ENCODE peak calls at places on chromosome 1, in seven cellular contexts. One of them, this sample, is unnamed.

GRCh38 chr1:244414543-244414942 is 37.2 kb downstream of the ADSS2 start:
- DNase-seq in SK-N-SH: no peak
- DNase-seq in H9: no peak
- DNase-seq in K562: no peak
- DNase-seq in fibroblast of lung: peak
- DNase-seq in mammary epithelial cell: peak
- DNase-seq in neural progenitor cell: peak
- DNase-seq in this sample: peak

GRCh38 chr1:145991799-145992412 is 4.5 kb downstream of the TXNIP start:
- DNase-seq in K562: no peak
- DNase-seq in H9: no peak
- DNase-seq in neural progenitor cell: no peak
- DNase-seq in mammary epithelial cell: no peak
- DNase-seq in fibroblast of lung: peak
- DNase-seq in SK-N-SH: no peak
- DNase-seq in this sample: no peak

GRCh38 chr1:183159960-183160359 is 26.1 kb upstream of the LAMC2 start:
- DNase-seq in fibroblast of lung: no peak
- DNase-seq in K562: no peak
- DNase-seq in neural progenitor cell: no peak
- DNase-seq in H9: no peak
- DNase-seq in SK-N-SH: no peak
- DNase-seq in mammary epithelial cell: peak
- DNase-seq in this sample: no peak

GRCh38 chr1:165793951-165794350 is 25.3 kb upstream of the TMCO1 start:
- DNase-seq in K562: no peak
- DNase-seq in mammary epithelial cell: peak
- DNase-seq in H9: no peak
- DNase-seq in SK-N-SH: no peak
- DNase-seq in fibroblast of lung: no peak
- DNase-seq in neural progenitor cell: no peak
- DNase-seq in this sample: no peak

GRCh38 chr1:223175633-223176032 is 32.6 kb upstream of the TLR5 start:
- DNase-seq in neural progenitor cell: no peak
- DNase-seq in SK-N-SH: no peak
- DNase-seq in fibroblast of lung: no peak
- DNase-seq in K562: no peak
- DNase-seq in mammary epithelial cell: no peak
- DNase-seq in H9: no peak
- DNase-seq in this sample: no peak

GRCh38 chr1:96388421-96389310 is 332.9 kb upstream of the PTBP2 start:
- DNase-seq in K562: no peak
- DNase-seq in mammary epithelial cell: no peak
- DNase-seq in neural progenitor cell: no peak
- DNase-seq in SK-N-SH: no peak
- DNase-seq in H9: no peak
- DNase-seq in fibroblast of lung: peak
- DNase-seq in this sample: no peak

GRCh38 chr1:65939636-65940035 is 146.9 kb downstream of the PDE4B start:
- DNase-seq in SK-N-SH: no peak
- DNase-seq in mammary epithelial cell: no peak
- DNase-seq in H9: no peak
- DNase-seq in K562: no peak
- DNase-seq in neural progenitor cell: no peak
- DNase-seq in fibroblast of lung: peak
- DNase-seq in this sample: no peak

GRCh38 chr1:16631248-16632043 is 18.1 kb upstream of the NBPF1 start:
- DNase-seq in fibroblast of lung: no peak
- DNase-seq in SK-N-SH: peak
- DNase-seq in H9: peak
- DNase-seq in neural progenitor cell: no peak
- DNase-seq in K562: peak
- DNase-seq in mammary epithelial cell: no peak
- DNase-seq in this sample: peak

GRCh38 chr1:46180082-46180616 is 3.9 kb upstream of the P3R3URF start:
- DNase-seq in neural progenitor cell: peak
- DNase-seq in mammary epithelial cell: peak
- DNase-seq in fibroblast of lung: no peak
- DNase-seq in K562: peak
- DNase-seq in SK-N-SH: no peak
- DNase-seq in H9: peak
- DNase-seq in this sample: peak

DNA sequence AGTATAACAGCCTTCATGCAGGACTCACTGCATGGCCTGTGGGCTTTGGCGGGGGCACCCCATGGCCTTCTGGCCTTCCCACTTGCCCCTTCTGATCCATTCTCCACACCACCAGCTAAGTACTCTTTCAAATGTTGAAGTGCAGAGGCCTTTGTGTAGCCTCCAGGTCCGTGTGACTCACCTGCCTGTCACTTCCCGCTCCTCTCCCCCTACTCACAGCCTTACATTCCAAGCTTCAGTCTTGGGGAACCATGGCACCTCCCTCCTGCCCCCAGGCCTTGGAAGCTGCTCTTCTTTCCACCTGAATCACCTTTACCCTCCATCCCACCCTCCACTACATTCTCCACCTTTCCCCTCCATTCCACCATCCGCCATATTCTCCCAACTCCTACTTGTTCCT is 69.6 kb downstream of the PGM1 start:
- DNase-seq in mammary epithelial cell: peak
- DNase-seq in neural progenitor cell: no peak
- DNase-seq in H9: peak
- DNase-seq in fibroblast of lung: peak
- DNase-seq in SK-N-SH: no peak
- DNase-seq in K562: no peak
- DNase-seq in this sample: peak
- H3K9ac ChIP-seq in mammary epithelial cell: peak
- H3K9ac ChIP-seq in neural progenitor cell: no peak
- H3K9ac ChIP-seq in H9: no peak
- H3K9ac ChIP-seq in fibroblast of lung: no peak
- H3K9ac ChIP-seq in SK-N-SH: no peak
- H3K9ac ChIP-seq in K562: no peak
- H3K9ac ChIP-seq in this sample: no peak

DNA sequence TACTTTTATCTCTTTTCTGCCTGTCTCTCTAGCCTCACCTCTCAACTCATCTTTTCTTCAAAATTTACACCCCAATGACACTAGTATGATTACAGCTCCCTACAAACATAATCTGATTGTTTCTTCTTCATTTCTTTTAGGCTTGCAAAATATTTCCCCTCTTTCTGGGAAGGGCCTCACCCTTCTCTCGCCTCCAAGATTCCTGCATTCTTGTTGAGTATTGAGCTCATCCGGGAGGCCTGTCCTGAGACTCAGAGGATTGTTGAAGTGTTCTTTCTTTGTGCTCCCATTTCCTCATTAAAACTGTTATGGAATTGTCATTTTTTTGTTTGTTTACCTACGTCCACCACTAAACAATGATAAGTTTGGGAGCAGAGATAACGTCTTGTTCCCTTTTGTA is 99.1 kb upstream of the CHRM3 start:
- DNase-seq in fibroblast of lung: no peak
- DNase-seq in K562: no peak
- DNase-seq in H9: no peak
- DNase-seq in SK-N-SH: no peak
- DNase-seq in mammary epithelial cell: no peak
- DNase-seq in neural progenitor cell: peak
- DNase-seq in this sample: no peak
- TF ChIP-seq CTCF in fibroblast of lung: no peak
- TF ChIP-seq CTCF in K562: no peak
- TF ChIP-seq CTCF in H9: no peak
- TF ChIP-seq CTCF in SK-N-SH: no peak
- TF ChIP-seq CTCF in mammary epithelial cell: no peak
- TF ChIP-seq CTCF in neural progenitor cell: no peak
- TF ChIP-seq CTCF in this sample: no peak

DNA sequence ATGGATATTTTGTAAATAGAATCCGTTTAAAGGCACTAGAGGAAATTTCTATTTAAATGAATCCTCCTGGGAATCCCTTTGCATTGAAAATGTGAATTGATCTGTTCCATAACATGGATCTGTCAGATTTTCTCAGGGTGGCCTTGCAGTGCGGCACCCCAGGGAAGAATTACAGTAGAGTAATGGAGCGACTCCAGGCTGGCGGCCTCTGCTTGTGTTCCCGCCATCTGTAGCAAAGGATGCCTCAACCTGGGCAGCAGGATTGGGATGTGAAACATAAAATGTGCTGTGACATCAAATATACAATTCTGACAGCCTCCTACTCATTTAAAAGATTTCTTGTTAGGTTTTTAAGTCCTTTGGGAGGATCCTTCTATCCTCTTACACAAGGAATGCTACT is 115.9 kb downstream of the RHOU start:
- DNase-seq in H9: peak
- DNase-seq in SK-N-SH: no peak
- DNase-seq in mammary epithelial cell: no peak
- DNase-seq in fibroblast of lung: no peak
- DNase-seq in neural progenitor cell: no peak
- DNase-seq in K562: no peak
- DNase-seq in this sample: no peak
- H3K9ac ChIP-seq in H9: no peak
- H3K9ac ChIP-seq in SK-N-SH: no peak
- H3K9ac ChIP-seq in mammary epithelial cell: no peak
- H3K9ac ChIP-seq in fibroblast of lung: no peak
- H3K9ac ChIP-seq in neural progenitor cell: no peak
- H3K9ac ChIP-seq in K562: no peak
- H3K9ac ChIP-seq in this sample: no peak

GRCh38 chr1:55894521-55894920 is 679.4 kb upstream of the USP24 start:
- DNase-seq in H9: no peak
- DNase-seq in K562: no peak
- DNase-seq in SK-N-SH: no peak
- DNase-seq in neural progenitor cell: no peak
- DNase-seq in fibroblast of lung: peak
- DNase-seq in mammary epithelial cell: no peak
- DNase-seq in this sample: no peak
- TF ChIP-seq CTCF in H9: no peak
- TF ChIP-seq CTCF in K562: no peak
- TF ChIP-seq CTCF in SK-N-SH: no peak
- TF ChIP-seq CTCF in neural progenitor cell: no peak
- TF ChIP-seq CTCF in fibroblast of lung: no peak
- TF ChIP-seq CTCF in mammary epithelial cell: no peak
- TF ChIP-seq CTCF in this sample: peak